ENCODE peak calls at places on chromosomes 11 and 22, in four cellular contexts. One of them, this sample, is unnamed.

GRCh38 chr22:27810566-27810965 is 9.0 kb upstream of the MN1 start:
- DNase-seq in astrocyte of the spinal cord: no peak
- DNase-seq in HFF-Myc: no peak
- DNase-seq in cardiac muscle cell: no peak
- DNase-seq in this sample: peak; percentile 45

GRCh38 chr11:134999490-135000066 is 587.5 kb upstream of the B3GAT1 start:
- DNase-seq in astrocyte of the spinal cord: no peak
- DNase-seq in HFF-Myc: no peak
- DNase-seq in cardiac muscle cell: no peak
- DNase-seq in this sample: no peak

GRCh38 chr11:71986131-71986530 is 12.6 kb upstream of the IL18BP start:
- DNase-seq in astrocyte of the spinal cord: no peak
- DNase-seq in HFF-Myc: no peak
- DNase-seq in cardiac muscle cell: no peak
- DNase-seq in this sample: no peak

GRCh38 chr11:29334781-29335140 is 682.1 kb downstream of the KCNA4 start:
- DNase-seq in astrocyte of the spinal cord: no peak
- DNase-seq in HFF-Myc: no peak
- DNase-seq in cardiac muscle cell: no peak
- DNase-seq in this sample: no peak

GRCh38 chr11:98234698-98235097 is 786.1 kb upstream of the CNTN5 start:
- DNase-seq in astrocyte of the spinal cord: no peak
- DNase-seq in HFF-Myc: no peak
- DNase-seq in cardiac muscle cell: peak; percentile 3
- DNase-seq in this sample: no peak

GRCh38 chr11:76693791-76694190 is 23.2 kb upstream of the LRRC32 start:
- DNase-seq in astrocyte of the spinal cord: no peak
- DNase-seq in HFF-Myc: no peak
- DNase-seq in cardiac muscle cell: no peak
- DNase-seq in this sample: no peak

GRCh38 chr22:25172153-25172552 is 27.5 kb upstream of the CRYBB3 start:
- DNase-seq in astrocyte of the spinal cord: no peak
- DNase-seq in HFF-Myc: no peak
- DNase-seq in cardiac muscle cell: no peak
- DNase-seq in this sample: no peak

GRCh38 chr11:123645576-123645975 is 8.8 kb downstream of the SCN3B start:
- DNase-seq in astrocyte of the spinal cord: no peak
- DNase-seq in HFF-Myc: no peak
- DNase-seq in cardiac muscle cell: no peak
- DNase-seq in this sample: no peak

GRCh38 chr11:1486054-1486825 is at the start of gene MOB2:
- DNase-seq in astrocyte of the spinal cord: no peak
- DNase-seq in HFF-Myc: no peak
- DNase-seq in cardiac muscle cell: peak; percentile 83
- DNase-seq in this sample: no peak

GRCh38 chr11:1487091-1487850 is 692 bp upstream of the MOB2 start:
- DNase-seq in astrocyte of the spinal cord: no peak
- DNase-seq in HFF-Myc: no peak
- DNase-seq in cardiac muscle cell: no peak
- DNase-seq in this sample: no peak

GRCh38 chr11:1485504-1485885 is 1.1 kb downstream of the MOB2 start:
- DNase-seq in astrocyte of the spinal cord: no peak
- DNase-seq in HFF-Myc: no peak
- DNase-seq in cardiac muscle cell: no peak
- DNase-seq in this sample: no peak

GRCh38 chr11:1488575-1489180 is 2.1 kb upstream of the MOB2 start:
- DNase-seq in astrocyte of the spinal cord: no peak
- DNase-seq in HFF-Myc: no peak
- DNase-seq in cardiac muscle cell: no peak
- DNase-seq in this sample: no peak

DNA sequence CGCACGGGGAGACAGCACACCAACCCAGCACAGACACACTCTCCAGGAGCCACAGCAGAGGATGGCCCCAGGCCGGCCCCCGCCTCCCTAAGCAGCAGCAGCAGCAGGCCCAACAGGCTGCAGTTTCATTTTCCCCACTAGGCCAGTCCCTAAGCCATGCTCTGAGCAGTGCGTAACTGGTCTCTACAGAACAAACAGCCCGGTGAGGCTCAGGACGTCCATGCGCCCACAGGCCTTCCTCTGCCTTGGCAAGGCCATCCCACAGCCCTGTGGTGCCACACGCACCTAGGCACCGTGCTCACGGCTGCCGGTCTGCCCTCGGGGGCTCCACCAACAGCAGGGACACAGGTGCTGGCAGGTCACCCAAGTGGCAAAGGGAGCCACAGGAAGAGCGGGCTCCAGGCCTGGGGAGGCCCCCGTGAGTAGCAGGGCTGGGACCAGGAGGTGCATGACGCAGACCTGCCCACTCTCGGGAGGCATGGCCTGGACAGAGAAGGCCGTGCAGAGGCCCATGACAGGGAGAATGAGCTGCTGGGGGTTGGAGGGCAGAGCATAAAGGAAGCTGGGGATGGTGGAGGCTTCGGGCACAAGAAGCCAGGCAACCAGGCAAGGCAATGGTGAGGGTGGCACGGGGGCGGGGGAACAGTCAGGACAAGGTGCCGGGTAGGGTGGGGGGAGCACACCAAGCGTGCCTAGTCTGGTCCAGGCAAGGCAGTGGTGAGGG is 1.4 kb upstream of the MOB2 start:
- DNase-seq in astrocyte of the spinal cord: no peak
- DNase-seq in HFF-Myc: no peak
- DNase-seq in cardiac muscle cell: no peak
- DNase-seq in this sample: peak; percentile 23
- TF ChIP-seq CTCF in astrocyte of the spinal cord: no peak
- TF ChIP-seq CTCF in HFF-Myc: no peak
- TF ChIP-seq CTCF in cardiac muscle cell: no peak
- TF ChIP-seq CTCF in this sample: peak; percentile 10

DNA sequence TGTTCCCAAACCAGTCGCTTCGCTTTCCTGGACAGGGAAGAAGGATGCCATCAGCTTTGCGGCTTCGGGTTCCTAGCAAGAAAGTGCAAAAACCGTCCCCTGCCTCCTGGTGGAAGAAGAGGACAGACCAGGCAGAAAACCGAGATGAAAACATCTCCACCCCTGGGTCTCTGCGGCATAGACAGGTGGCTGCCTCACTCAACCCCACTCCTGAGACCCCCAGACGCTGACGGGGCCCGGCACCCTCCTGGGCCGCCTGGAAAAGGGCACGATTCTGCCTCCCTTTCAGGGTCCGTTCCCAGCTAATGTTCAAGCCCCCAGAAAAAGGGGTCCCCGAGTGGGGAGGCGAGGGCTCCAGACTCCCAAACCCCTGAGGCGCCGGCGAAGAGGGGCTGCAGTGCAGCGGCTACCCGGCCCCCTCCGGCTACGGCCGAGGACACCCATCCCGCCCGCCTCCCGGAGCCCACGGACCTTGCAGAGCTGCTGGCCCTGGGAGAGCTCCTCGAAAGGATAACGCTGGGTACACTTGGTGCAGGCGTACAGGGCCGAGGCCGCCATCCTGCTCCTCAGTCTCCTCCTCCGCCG is 569 bp downstream of the FAM76B start:
- DNase-seq in astrocyte of the spinal cord: peak; percentile 46
- DNase-seq in HFF-Myc: peak; percentile 29
- DNase-seq in cardiac muscle cell: peak; percentile 71
- DNase-seq in this sample: peak; percentile 48
- TF ChIP-seq CTCF in astrocyte of the spinal cord: peak; percentile 48
- TF ChIP-seq CTCF in HFF-Myc: peak; percentile 28
- TF ChIP-seq CTCF in cardiac muscle cell: peak; percentile 27
- TF ChIP-seq CTCF in this sample: peak; percentile 41

GRCh38 chr22:23073506-23074229 is 3.3 kb downstream of the GNAZ start:
- DNase-seq in astrocyte of the spinal cord: no peak
- DNase-seq in HFF-Myc: no peak
- DNase-seq in cardiac muscle cell: no peak
- DNase-seq in this sample: no peak
- TF ChIP-seq CTCF in astrocyte of the spinal cord: no peak
- TF ChIP-seq CTCF in HFF-Myc: no peak
- TF ChIP-seq CTCF in cardiac muscle cell: no peak
- TF ChIP-seq CTCF in this sample: no peak

GRCh38 chr22:19909350-19910179 is 32.0 kb upstream of the COMT start:
- DNase-seq in astrocyte of the spinal cord: peak; percentile 67
- DNase-seq in HFF-Myc: peak; percentile 61
- DNase-seq in cardiac muscle cell: peak; percentile 85
- DNase-seq in this sample: peak; percentile 79
- TF ChIP-seq CTCF in astrocyte of the spinal cord: peak; percentile 95
- TF ChIP-seq CTCF in HFF-Myc: peak; percentile 93
- TF ChIP-seq CTCF in cardiac muscle cell: peak; percentile 89
- TF ChIP-seq CTCF in this sample: peak; percentile 94

DNA sequence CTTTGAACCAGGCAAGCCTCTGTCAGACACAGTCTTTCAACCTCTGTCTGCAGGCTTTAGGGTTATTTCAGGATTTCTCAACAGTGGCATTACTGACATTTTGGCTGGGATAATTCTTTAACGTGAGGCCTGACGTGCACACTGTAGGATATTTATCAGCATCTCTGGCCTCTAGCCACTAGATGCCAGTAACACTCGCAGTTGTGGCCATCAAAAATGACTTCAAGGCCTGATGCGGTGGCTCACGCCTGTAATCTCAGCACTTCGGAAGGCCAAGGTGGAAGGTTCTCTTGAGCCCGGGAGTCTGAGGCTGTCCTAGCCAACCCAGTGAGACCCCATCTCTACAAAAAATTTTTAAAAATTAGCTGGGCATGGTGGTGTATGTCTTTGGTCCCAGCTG is 113.0 kb downstream of the CCDC81 start:
- DNase-seq in astrocyte of the spinal cord: no peak
- DNase-seq in HFF-Myc: no peak
- DNase-seq in cardiac muscle cell: no peak
- DNase-seq in this sample: no peak
- TF ChIP-seq CTCF in astrocyte of the spinal cord: no peak
- TF ChIP-seq CTCF in HFF-Myc: no peak
- TF ChIP-seq CTCF in cardiac muscle cell: no peak
- TF ChIP-seq CTCF in this sample: no peak

GRCh38 chr11:86632499-86633269 is 39.7 kb downstream of the ME3 start:
- DNase-seq in astrocyte of the spinal cord: peak; percentile 97
- DNase-seq in HFF-Myc: peak; percentile 88
- DNase-seq in cardiac muscle cell: peak; percentile 17
- DNase-seq in this sample: peak; percentile 90
- TF ChIP-seq CTCF in astrocyte of the spinal cord: peak; percentile 37
- TF ChIP-seq CTCF in HFF-Myc: peak; percentile 34
- TF ChIP-seq CTCF in cardiac muscle cell: peak; percentile 55
- TF ChIP-seq CTCF in this sample: peak; percentile 62

GRCh38 chr22:33578752-33579151 is 341.5 kb downstream of the LARGE1 start:
- DNase-seq in astrocyte of the spinal cord: no peak
- DNase-seq in HFF-Myc: no peak
- DNase-seq in cardiac muscle cell: no peak
- DNase-seq in this sample: no peak

GRCh38 chr22:33579448-33580093 is 340.7 kb downstream of the LARGE1 start:
- DNase-seq in astrocyte of the spinal cord: peak; percentile 2
- DNase-seq in HFF-Myc: peak; percentile 31
- DNase-seq in cardiac muscle cell: peak; percentile 78
- DNase-seq in this sample: peak; percentile 30

GRCh38 chr22:33582822-33583400 is 337.4 kb downstream of the LARGE1 start:
- DNase-seq in astrocyte of the spinal cord: no peak
- DNase-seq in HFF-Myc: no peak
- DNase-seq in cardiac muscle cell: no peak
- DNase-seq in this sample: no peak

GRCh38 chr22:33589297-33589696 is 331.0 kb downstream of the LARGE1 start:
- DNase-seq in astrocyte of the spinal cord: no peak
- DNase-seq in HFF-Myc: no peak
- DNase-seq in cardiac muscle cell: no peak
- DNase-seq in this sample: no peak

DNA sequence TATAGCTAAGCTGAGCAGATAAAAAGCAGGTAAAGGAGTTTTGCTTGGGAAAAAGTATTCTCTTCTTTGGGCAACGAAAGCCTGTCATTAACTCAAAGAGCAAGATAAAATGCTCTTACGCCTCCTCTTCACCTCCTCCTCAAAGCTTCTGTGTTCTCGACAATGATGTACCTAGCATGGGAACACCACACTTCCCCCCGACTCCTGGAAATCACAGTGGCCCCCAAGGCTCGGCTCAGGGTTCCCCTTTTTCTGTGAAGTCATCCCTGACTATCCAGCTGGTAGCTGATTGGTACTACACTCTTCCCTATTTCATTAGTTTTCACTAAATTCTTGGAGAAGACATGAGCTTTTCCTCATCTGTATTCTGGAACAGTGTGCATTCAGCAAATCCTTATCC is 336.1 kb downstream of the LARGE1 start:
- DNase-seq in astrocyte of the spinal cord: no peak
- DNase-seq in HFF-Myc: no peak
- DNase-seq in cardiac muscle cell: no peak
- DNase-seq in this sample: no peak
- TF ChIP-seq CTCF in astrocyte of the spinal cord: no peak
- TF ChIP-seq CTCF in HFF-Myc: no peak
- TF ChIP-seq CTCF in cardiac muscle cell: no peak
- TF ChIP-seq CTCF in this sample: no peak

DNA sequence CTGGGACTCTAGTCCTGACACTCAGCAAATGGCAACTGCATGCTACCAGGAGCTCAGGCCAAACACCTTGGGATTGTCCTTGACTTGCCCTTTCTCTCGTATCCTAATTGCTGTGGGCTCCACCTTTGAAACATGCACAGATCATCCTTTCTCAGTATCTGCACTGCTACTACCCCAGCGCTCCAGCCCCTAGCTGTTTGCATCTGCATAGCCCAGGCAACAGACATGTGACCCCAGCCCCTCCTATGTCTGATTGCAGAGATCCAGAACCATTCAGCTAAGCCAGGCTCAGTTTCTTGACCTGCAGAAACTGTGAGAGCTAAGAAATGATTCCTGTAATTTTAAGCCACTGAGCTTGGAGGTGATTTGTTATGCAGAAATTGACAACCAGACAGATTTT is 140.3 kb downstream of the ST3GAL4 start:
- DNase-seq in astrocyte of the spinal cord: no peak
- DNase-seq in HFF-Myc: no peak
- DNase-seq in cardiac muscle cell: peak; percentile 25
- DNase-seq in this sample: no peak
- TF ChIP-seq CTCF in astrocyte of the spinal cord: no peak
- TF ChIP-seq CTCF in HFF-Myc: no peak
- TF ChIP-seq CTCF in cardiac muscle cell: no peak
- TF ChIP-seq CTCF in this sample: no peak

DNA sequence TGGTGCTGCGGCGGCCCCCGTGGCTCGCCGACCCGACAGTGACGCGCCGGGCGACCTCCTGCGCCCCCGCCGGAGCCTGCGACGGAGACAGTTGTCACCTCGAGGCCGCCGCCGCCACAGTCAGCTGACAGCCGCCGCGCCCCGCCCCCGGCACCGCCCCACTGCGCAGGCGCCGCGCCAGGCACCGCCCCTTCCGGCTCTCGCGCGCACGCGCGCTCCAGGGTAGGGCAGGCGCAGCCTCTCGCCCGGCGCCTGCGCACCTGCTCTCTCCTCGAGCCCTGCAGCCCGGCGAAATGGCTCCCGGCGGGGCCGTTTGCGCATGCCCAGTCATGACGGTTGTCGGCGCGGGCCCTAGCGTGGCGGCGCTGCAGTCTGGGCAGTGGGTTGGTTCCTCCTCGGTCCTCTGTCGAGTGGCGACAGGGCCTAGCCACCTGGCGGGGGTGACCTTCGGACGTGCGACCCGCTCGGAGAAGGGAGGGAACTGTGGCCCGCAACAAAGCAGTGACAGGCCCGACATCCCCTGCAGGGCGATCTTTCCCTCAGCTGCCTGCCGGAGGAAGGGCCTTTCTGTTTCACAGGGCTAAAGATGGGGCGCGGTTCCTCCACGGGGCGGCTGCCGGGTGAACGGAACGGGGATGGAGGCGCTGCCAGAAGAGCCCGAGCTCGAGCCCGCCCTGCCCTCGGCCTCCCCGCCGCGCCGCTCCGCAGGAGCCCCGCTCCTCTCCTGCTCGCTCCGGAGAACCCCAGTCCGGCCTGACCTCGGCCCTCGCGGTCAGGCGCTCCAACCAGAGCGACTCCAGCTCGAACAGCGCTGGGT is at the start of gene TOLLIP:
- DNase-seq in astrocyte of the spinal cord: peak; percentile 89
- DNase-seq in HFF-Myc: peak; percentile 56
- DNase-seq in cardiac muscle cell: peak; percentile 96
- DNase-seq in this sample: peak; percentile 92
- TF ChIP-seq CTCF in astrocyte of the spinal cord: peak; percentile 23
- TF ChIP-seq CTCF in HFF-Myc: no peak
- TF ChIP-seq CTCF in cardiac muscle cell: peak; percentile 18
- TF ChIP-seq CTCF in this sample: peak; percentile 16